ENCODE peak calls at places on chromosomes 7 and 10, in six cellular contexts. Y, I, J, W, M and C are unnamed samples.

GRCh38 chr10:5628798-5629788 is 37.3 kb downstream of the ASB13 start:
- DNase-seq in I (no peak), M (no peak), J (peak; percentile 76), W (no peak), Y (peak; percentile 63), C (no peak)

GRCh38 chr10:13090289-13090688 is 9.7 kb upstream of the OPTN start:
- DNase-seq in Y (no peak), J (no peak), W (no peak), I (no peak), M (no peak), C (no peak)

GRCh38 chr7:112211348-112211907 is 4.9 kb downstream of the ZNF277 start:
- DNase-seq in I (no peak), J (peak; percentile 4), M (peak; percentile 19), W (no peak), Y (no peak), C (no peak)

GRCh38 chr10:4708123-4708759 is 117.8 kb upstream of the AKR1E2 start:
- DNase-seq in J (no peak), Y (no peak), I (no peak), M (peak; percentile 59), W (no peak), C (no peak)

GRCh38 chr7:149776305-149776704 is 2.9 kb upstream of the ZNF467 start:
- DNase-seq in W (no peak), Y (no peak), M (peak; percentile 61), I (peak; percentile 86), J (no peak), C (no peak)

GRCh38 chr10:102434251-102434913 is 2.0 kb upstream of the CUEDC2 start:
- DNase-seq in Y (no peak), M (no peak), J (peak; percentile 93), W (no peak), I (no peak), C (no peak)

GRCh38 chr10:6048281-6049030 is 13.7 kb downstream of the IL2RA start:
- DNase-seq in Y (no peak), W (no peak), M (no peak), I (no peak), J (no peak), C (no peak)

GRCh38 chr10:97341416-97341815 is 6.9 kb upstream of the FRAT2 start:
- DNase-seq in Y (no peak), J (no peak), I (no peak), M (no peak), W (no peak), C (no peak)

GRCh38 chr7:2468227-2468626 is 8.0 kb downstream of the GRIFIN start:
- DNase-seq in M (no peak), Y (no peak), W (no peak), J (no peak), I (no peak), C (no peak)

GRCh38 chr10:43120948-43121290 is 17.3 kb upstream of the CSGALNACT2 start:
- DNase-seq in I (no peak), W (no peak), J (peak; percentile 89), Y (no peak), M (no peak), C (no peak)

GRCh38 chr10:129740532-129741279 is 223.4 kb downstream of the EBF3 start:
- DNase-seq in J (no peak), I (no peak), M (no peak), Y (no peak), W (no peak), C (no peak)

GRCh38 chr10:70323697-70324340 is 40.0 kb upstream of the NPFFR1 start:
- DNase-seq in J (no peak), I (no peak), W (no peak), Y (no peak), M (no peak), C (no peak)

DNA sequence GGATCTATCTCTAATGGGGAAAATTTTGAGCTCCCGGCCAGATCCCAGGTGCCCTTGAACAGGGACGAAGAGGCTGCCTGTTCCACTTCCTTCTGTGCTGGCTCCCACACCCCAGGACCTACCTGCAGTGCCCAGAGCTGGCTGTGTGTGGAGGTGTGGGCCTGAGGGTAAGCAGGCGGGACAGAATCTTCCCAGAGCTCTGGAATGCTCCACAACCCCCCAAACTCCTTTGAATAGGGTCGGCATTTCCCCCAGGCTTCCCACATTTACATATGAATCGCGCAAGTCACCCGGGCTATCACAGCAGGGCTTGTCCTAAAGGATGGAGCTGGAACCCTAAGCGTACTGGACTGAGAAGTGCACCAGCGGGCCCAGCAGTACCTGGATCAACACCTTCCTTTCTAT is 95.9 kb downstream of the DNMBP start:
- DNase-seq in Y (peak; percentile 42), I (no peak), J (no peak), M (no peak), W (no peak), C (no peak)
- TF ChIP-seq CTCF in Y (peak; percentile 40), I (no peak), J (no peak), M (no peak), W (no peak), C (no peak)

GRCh38 chr10:9951481-9952257 is 1066.0 kb upstream of the CELF2 start:
- DNase-seq in J (no peak), I (no peak), W (no peak), Y (peak; percentile 8), M (no peak), C (no peak)
- TF ChIP-seq CTCF in J (no peak), I (no peak), W (no peak), Y (no peak), M (no peak), C (no peak)

DNA sequence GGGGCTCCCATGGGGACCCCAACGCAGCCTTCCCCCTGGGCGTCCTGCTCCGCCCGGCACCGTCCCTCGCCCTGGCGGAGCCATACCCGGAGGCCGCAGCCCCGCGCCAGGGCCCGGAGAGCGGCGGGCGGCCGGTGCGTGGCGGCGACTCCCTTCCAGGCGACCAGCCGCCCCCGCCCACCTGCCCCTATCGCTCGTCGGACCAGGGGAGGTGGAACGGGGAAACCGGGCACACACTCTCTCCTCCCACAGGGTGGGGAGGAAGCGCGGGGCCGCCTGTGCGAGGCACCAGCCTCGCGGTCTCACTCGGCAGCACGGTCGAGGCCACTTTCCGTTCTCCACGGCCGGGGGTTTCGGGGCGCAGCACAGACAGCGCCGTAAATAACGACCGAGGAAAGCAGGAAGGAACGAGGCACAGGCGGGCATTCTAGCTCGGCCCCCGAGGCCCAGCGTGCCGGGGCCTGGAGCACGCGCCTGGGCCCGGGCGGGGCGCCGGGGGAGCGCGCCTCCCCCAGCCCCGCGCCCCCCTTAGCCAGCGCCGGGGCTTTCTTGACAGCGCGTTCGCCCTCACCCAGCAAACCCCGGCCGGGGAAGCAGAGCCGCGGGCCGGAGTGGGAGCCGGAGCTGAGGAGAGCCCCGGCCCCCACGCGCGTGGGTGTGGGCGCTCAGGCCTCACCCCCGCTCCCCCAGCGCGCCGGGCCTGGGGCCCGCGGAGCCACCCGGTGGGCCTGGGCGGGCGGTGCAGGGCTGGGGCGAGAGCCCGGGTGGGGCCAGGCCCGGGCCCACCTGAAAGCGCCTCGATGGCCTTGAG is 936 bp downstream of the IGF2BP3 start:
- DNase-seq in J (peak; percentile 87), M (peak; percentile 50), I (no peak), Y (no peak), W (no peak), C (no peak)
- TF ChIP-seq CTCF in J (no peak), M (no peak), I (no peak), Y (no peak), W (no peak), C (no peak)

GRCh38 chr7:101814996-101815825 is 2.2 kb upstream of the CUX1 start:
- DNase-seq in M (peak; percentile 47), W (no peak), Y (no peak), J (no peak), I (peak; percentile 69), C (no peak)
- TF ChIP-seq CTCF in M (peak; percentile 35), W (peak; percentile 28), Y (peak; percentile 34), J (peak; percentile 17), I (peak; percentile 31), C (peak; percentile 50)

GRCh38 chr10:72379062-72379461 is 24.3 kb upstream of the DNAJB12 start:
- DNase-seq in J (no peak), I (no peak), Y (peak; percentile 64), M (no peak), W (no peak), C (no peak)

GRCh38 chr10:72370201-72370722 is 15.5 kb upstream of the DNAJB12 start:
- DNase-seq in J (peak; percentile 36), Y (no peak), I (no peak), W (no peak), M (no peak), C (no peak)

GRCh38 chr10:72379776-72380175 is 25.1 kb upstream of the DNAJB12 start:
- DNase-seq in J (no peak), M (no peak), I (no peak), W (no peak), Y (no peak), C (no peak)

GRCh38 chr10:72375585-72375984 is 20.9 kb upstream of the DNAJB12 start:
- DNase-seq in J (no peak), M (peak; percentile 40), Y (no peak), W (no peak), I (no peak), C (no peak)

DNA sequence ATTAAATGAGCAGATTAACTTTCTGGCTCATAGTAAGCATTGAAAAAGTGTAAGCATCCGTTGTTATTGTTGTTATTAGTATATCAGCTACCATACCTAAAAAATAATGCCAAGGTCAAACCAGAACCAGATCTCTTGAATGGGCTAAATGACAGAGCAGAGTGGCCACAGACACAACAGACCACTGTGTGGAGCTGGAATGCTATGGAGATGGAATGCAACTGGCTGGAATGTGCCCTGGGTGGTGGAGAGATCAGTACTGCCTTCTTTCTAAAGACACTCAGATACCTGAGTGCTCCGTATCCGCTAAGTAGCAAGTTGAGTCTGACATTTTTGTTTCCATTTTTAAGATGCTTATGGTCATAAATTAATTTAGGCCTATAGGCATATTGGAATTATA is 20.5 kb upstream of the DNAJB12 start:
- DNase-seq in I (no peak), J (no peak), M (no peak), W (no peak), Y (no peak), C (no peak)
- TF ChIP-seq CTCF in I (no peak), J (no peak), M (no peak), W (no peak), Y (peak; percentile 6), C (no peak)

GRCh38 chr7:107169120-107170050 is 582 bp downstream of the HBP1 start:
- DNase-seq in J (peak; percentile 95), W (peak; percentile 96), I (peak; percentile 97), Y (peak; percentile 96), M (peak; percentile 93), C (peak; percentile 89)
- TF ChIP-seq CTCF in J (no peak), W (peak; percentile 11), I (no peak), Y (no peak), M (no peak), C (no peak)

GRCh38 chr10:22010973-22011408 is 7.5 kb upstream of the DNAJC1 start:
- DNase-seq in M (no peak), W (no peak), J (no peak), Y (no peak), I (no peak), C (no peak)
- TF ChIP-seq CTCF in M (peak; percentile 28), W (peak; percentile 9), J (peak; percentile 39), Y (no peak), I (peak; percentile 62), C (peak; percentile 18)